ENCODE peak calls at places on chromosome 9, in ten cellular contexts. X is Calu3; P is naive thymus-derived CD4-positive, alpha-beta T cell; U is AG09309; T is BJ; V is DMS79; D is NCI-H82; A is NCI-H524; I is stimulated activated CD8-positive, alpha-beta memory T cell treated with anti-CD3 and anti-CD28 coated beads, Interleukin-15, amount 100 ng/mL, for 1 hour; S is T-helper 2 cell. B is an unnamed sample.

GRCh38 chr9:36780186-36780585 is 207.5 kb downstream of the MELK start:
- DNase-seq in X (no peak), P (no peak), U (no peak), T (no peak), V (no peak), D (no peak), A (no peak), I (no peak), S (no peak), B (no peak)

GRCh38 chr9:112586600-112587155 is 100.1 kb downstream of the KIAA1958 start:
- DNase-seq in X (no peak), P (no peak), U (no peak), T (no peak), V (no peak), D (no peak), A (no peak), I (no peak), S (no peak), B (no peak)

GRCh38 chr9:16794871-16795639 is 75.4 kb downstream of the BNC2 start:
- DNase-seq in X (no peak), P (no peak), U (peak; percentile 92), T (peak; percentile 91), V (no peak), D (no peak), A (no peak), I (no peak), S (no peak), B (no peak)

GRCh38 chr9:1619915-1620705 is 395.0 kb upstream of the SMARCA2 start:
- DNase-seq in X (no peak), P (no peak), U (no peak), T (no peak), V (no peak), D (no peak), A (peak; percentile 44), I (no peak), S (no peak), B (no peak)

GRCh38 chr9:138105561-138106505 is 228.3 kb downstream of the CACNA1B start:
- DNase-seq in X (no peak), P (no peak), U (no peak), T (no peak), V (no peak), D (no peak), A (no peak), I (no peak), S (no peak), B (no peak)

GRCh38 chr9:87283585-87283984 is 214.1 kb upstream of the DAPK1 start:
- DNase-seq in X (no peak), P (no peak), U (no peak), T (no peak), V (no peak), D (no peak), A (no peak), I (no peak), S (no peak), B (no peak)

GRCh38 chr9:77022783-77023440 is 3.5 kb downstream of the FOXB2 start:
- DNase-seq in X (no peak), P (no peak), U (no peak), T (no peak), V (no peak), D (peak; percentile 12), A (no peak), I (no peak), S (no peak), B (no peak)

GRCh38 chr9:3662671-3663070 is 136.9 kb upstream of the RFX3 start:
- DNase-seq in X (no peak), P (no peak), U (no peak), T (no peak), V (no peak), D (no peak), A (no peak), I (no peak), S (no peak), B (no peak)

GRCh38 chr9:124079176-124079925 is 67.8 kb downstream of the LHX2 start:
- DNase-seq in X (no peak), P (no peak), U (no peak), T (no peak), V (no peak), D (no peak), A (peak; percentile 92), I (no peak), S (no peak), B (no peak)

GRCh38 chr9:88816141-88816540 is 175.1 kb upstream of the S1PR3 start:
- DNase-seq in X (no peak), P (no peak), U (no peak), T (peak; percentile 19), V (no peak), D (no peak), A (no peak), I (no peak), S (no peak), B (no peak)

GRCh38 chr9:98482248-98482647 is 226.5 kb downstream of the GABBR2 start:
- DNase-seq in X (no peak), P (no peak), U (peak; percentile 61), T (peak; percentile 59), V (no peak), D (no peak), A (no peak), I (no peak), S (no peak), B (no peak)

GRCh38 chr9:5569891-5570290 is 59.0 kb upstream of the RIC1 start:
- DNase-seq in X (no peak), P (no peak), U (no peak), T (no peak), V (no peak), D (no peak), A (no peak), I (no peak), S (no peak), B (no peak)

GRCh38 chr9:114434878-114435311 is 47.1 kb upstream of the AKNA start:
- DNase-seq in X (peak; percentile 34), P (peak; percentile 16), U (no peak), T (no peak), V (no peak), D (peak; percentile 59), A (peak; percentile 60), I (no peak), S (no peak), B (peak; percentile 35)

GRCh38 chr9:33354651-33355211 is 47.6 kb downstream of the AQP7 start:
- DNase-seq in X (no peak), P (no peak), U (no peak), T (no peak), V (peak; percentile 3), D (peak; percentile 27), A (peak; percentile 15), I (no peak), S (no peak), B (no peak)

GRCh38 chr9:71487046-71487445 is 281.3 kb downstream of the CEMIP2 start:
- DNase-seq in X (no peak), P (no peak), U (peak; percentile 20), T (peak; percentile 38), V (no peak), D (peak; percentile 12), A (no peak), I (no peak), S (no peak), B (no peak)

B was measured in HCT116.